ENCODE peak calls at places on chromosomes 7 and 10, in eight cellular contexts. One of them, this sample, is unnamed.

GRCh38 chr7:144481863-144482262 is 78.4 kb upstream of the NOBOX start:
- DNase-seq in NCI-H187: no peak
- DNase-seq in suprapubic skin: no peak
- DNase-seq in fibroblast of the conjunctiva: no peak
- DNase-seq in H7: no peak
- DNase-seq in colonic mucosa: no peak
- DNase-seq in pancreas: no peak
- DNase-seq in kidney epithelial cell: no peak
- DNase-seq in this sample: no peak

GRCh38 chr10:33716461-33717267 is 382.2 kb upstream of the NRP1 start:
- DNase-seq in NCI-H187: no peak
- DNase-seq in pancreas: no peak
- DNase-seq in H7: no peak
- DNase-seq in colonic mucosa: no peak
- DNase-seq in suprapubic skin: no peak
- DNase-seq in fibroblast of the conjunctiva: no peak
- DNase-seq in kidney epithelial cell: no peak
- DNase-seq in this sample: no peak

GRCh38 chr10:11180228-11180627 is 162.6 kb downstream of the CELF2 start:
- DNase-seq in suprapubic skin: no peak
- DNase-seq in NCI-H187: no peak
- DNase-seq in fibroblast of the conjunctiva: no peak
- DNase-seq in colonic mucosa: no peak
- DNase-seq in H7: no peak
- DNase-seq in pancreas: no peak
- DNase-seq in kidney epithelial cell: no peak
- DNase-seq in this sample: no peak

GRCh38 chr10:112584276-112584675 is 137.3 kb downstream of the VTI1A start:
- DNase-seq in colonic mucosa: no peak
- DNase-seq in fibroblast of the conjunctiva: no peak
- DNase-seq in NCI-H187: no peak
- DNase-seq in H7: no peak
- DNase-seq in pancreas: no peak
- DNase-seq in kidney epithelial cell: no peak
- DNase-seq in suprapubic skin: no peak
- DNase-seq in this sample: no peak

GRCh38 chr10:93995598-93996271 is 2.0 kb downstream of the PLCE1 start:
- DNase-seq in H7: no peak
- DNase-seq in colonic mucosa: peak; percentile 51
- DNase-seq in kidney epithelial cell: no peak
- DNase-seq in suprapubic skin: no peak
- DNase-seq in pancreas: no peak
- DNase-seq in fibroblast of the conjunctiva: no peak
- DNase-seq in NCI-H187: no peak
- DNase-seq in this sample: no peak

GRCh38 chr7:115793958-115794702 is 236.4 kb downstream of the TFEC start:
- DNase-seq in NCI-H187: no peak
- DNase-seq in suprapubic skin: no peak
- DNase-seq in pancreas: no peak
- DNase-seq in colonic mucosa: no peak
- DNase-seq in fibroblast of the conjunctiva: no peak
- DNase-seq in H7: no peak
- DNase-seq in kidney epithelial cell: no peak
- DNase-seq in this sample: no peak

GRCh38 chr7:12130664-12131063 is 80.4 kb upstream of the TMEM106B start:
- DNase-seq in H7: no peak
- DNase-seq in colonic mucosa: no peak
- DNase-seq in pancreas: no peak
- DNase-seq in NCI-H187: no peak
- DNase-seq in suprapubic skin: no peak
- DNase-seq in kidney epithelial cell: peak; percentile 47
- DNase-seq in fibroblast of the conjunctiva: no peak
- DNase-seq in this sample: no peak

GRCh38 chr10:43623351-43623750 is 17.1 kb downstream of the ZNF485 start:
- DNase-seq in suprapubic skin: no peak
- DNase-seq in NCI-H187: no peak
- DNase-seq in H7: no peak
- DNase-seq in pancreas: no peak
- DNase-seq in fibroblast of the conjunctiva: no peak
- DNase-seq in colonic mucosa: no peak
- DNase-seq in kidney epithelial cell: no peak
- DNase-seq in this sample: no peak

GRCh38 chr10:25061711-25062455 is 45.5 kb downstream of the THNSL1 start:
- DNase-seq in H7: no peak
- DNase-seq in colonic mucosa: no peak
- DNase-seq in kidney epithelial cell: no peak
- DNase-seq in NCI-H187: no peak
- DNase-seq in pancreas: no peak
- DNase-seq in fibroblast of the conjunctiva: no peak
- DNase-seq in suprapubic skin: no peak
- DNase-seq in this sample: no peak

GRCh38 chr7:43922726-43923125 is 3.5 kb upstream of the UBE2D4 start:
- DNase-seq in NCI-H187: no peak
- DNase-seq in H7: no peak
- DNase-seq in colonic mucosa: no peak
- DNase-seq in suprapubic skin: no peak
- DNase-seq in pancreas: no peak
- DNase-seq in fibroblast of the conjunctiva: no peak
- DNase-seq in kidney epithelial cell: no peak
- DNase-seq in this sample: no peak

GRCh38 chr10:80452069-80452468 is 2.0 kb upstream of the TSPAN14 start:
- DNase-seq in pancreas: no peak
- DNase-seq in fibroblast of the conjunctiva: no peak
- DNase-seq in NCI-H187: no peak
- DNase-seq in suprapubic skin: no peak
- DNase-seq in kidney epithelial cell: no peak
- DNase-seq in H7: no peak
- DNase-seq in colonic mucosa: no peak
- DNase-seq in this sample: no peak

GRCh38 chr7:101870361-101871062 is 53.1 kb downstream of the CUX1 start:
- DNase-seq in NCI-H187: no peak
- DNase-seq in colonic mucosa: peak; percentile 62
- DNase-seq in kidney epithelial cell: no peak
- DNase-seq in suprapubic skin: no peak
- DNase-seq in H7: peak; percentile 75
- DNase-seq in pancreas: no peak
- DNase-seq in fibroblast of the conjunctiva: no peak
- DNase-seq in this sample: no peak

GRCh38 chr7:92916751-92917369 is 80.5 kb upstream of the CDK6 start:
- DNase-seq in NCI-H187: no peak
- DNase-seq in H7: no peak
- DNase-seq in pancreas: no peak
- DNase-seq in kidney epithelial cell: peak; percentile 74
- DNase-seq in colonic mucosa: no peak
- DNase-seq in suprapubic skin: no peak
- DNase-seq in fibroblast of the conjunctiva: no peak
- DNase-seq in this sample: no peak

GRCh38 chr10:89118091-89118490 is 89.0 kb downstream of the CH25H start:
- DNase-seq in colonic mucosa: no peak
- DNase-seq in kidney epithelial cell: peak; percentile 71
- DNase-seq in NCI-H187: no peak
- DNase-seq in fibroblast of the conjunctiva: no peak
- DNase-seq in H7: no peak
- DNase-seq in pancreas: no peak
- DNase-seq in suprapubic skin: no peak
- DNase-seq in this sample: no peak

GRCh38 chr10:71772832-71773220 is 494 bp downstream of the VSIR start:
- DNase-seq in kidney epithelial cell: no peak
- DNase-seq in colonic mucosa: no peak
- DNase-seq in fibroblast of the conjunctiva: no peak
- DNase-seq in NCI-H187: no peak
- DNase-seq in pancreas: no peak
- DNase-seq in H7: no peak
- DNase-seq in suprapubic skin: no peak
- DNase-seq in this sample: no peak